ENCODE peak calls at places on chromosome 13, in four cellular contexts. R is fibroblast of lung, Q is neural progenitor cell, L is hepatocyte. N is an unnamed sample.

GRCh38 chr13:71672527-71672926 is 194.5 kb downstream of the DACH1 start:
- DNase-seq in R (no peak), Q (no peak), L (no peak), N (no peak)

GRCh38 chr13:85492283-85492682 is 306.9 kb downstream of the SLITRK6 start:
- DNase-seq in R (no peak), Q (no peak), L (no peak), N (no peak)

GRCh38 chr13:28636677-28637317 is 22.1 kb upstream of the POMP start:
- DNase-seq in R (peak), Q (peak), L (peak), N (peak)

GRCh38 chr13:108155185-108156106 is 59.9 kb downstream of the LIG4 start:
- DNase-seq in R (peak), Q (peak), L (peak), N (peak)

GRCh38 chr13:19882231-19882630 is 18.8 kb upstream of the ZMYM5 start:
- DNase-seq in R (no peak), Q (no peak), L (no peak), N (no peak)

GRCh38 chr13:41326661-41327060 is 15.6 kb downstream of the NAA16 start:
- DNase-seq in R (no peak), Q (no peak), L (no peak), N (no peak)

GRCh38 chr13:73547239-73547638 is 488.4 kb downstream of the KLF5 start:
- DNase-seq in R (no peak), Q (no peak), L (no peak), N (no peak)

GRCh38 chr13:26978081-26978860 is 193.3 kb downstream of the USP12 start:
- DNase-seq in R (no peak), Q (no peak), L (peak), N (no peak)

GRCh38 chr13:21637296-21637695 is 33.3 kb upstream of the MICU2 start:
- DNase-seq in R (peak), Q (no peak), L (peak), N (no peak)

GRCh38 chr13:34847751-34848150 is 94.3 kb upstream of the NBEA start:
- DNase-seq in R (no peak), Q (no peak), L (no peak), N (no peak)

GRCh38 chr13:23703241-23703640 is 133.0 kb downstream of the TNFRSF19 start:
- DNase-seq in R (no peak), Q (no peak), L (no peak), N (no peak)
- H2AFZ ChIP-seq in R (no peak), Q (no peak), L (no peak), N (no peak)

GRCh38 chr13:110408286-110408685 is 101.2 kb downstream of the COL4A2 start:
- DNase-seq in R (peak), Q (no peak), L (no peak), N (no peak)
- H3K27ac ChIP-seq in R (peak), Q (no peak), L (no peak), N (no peak)

DNA sequence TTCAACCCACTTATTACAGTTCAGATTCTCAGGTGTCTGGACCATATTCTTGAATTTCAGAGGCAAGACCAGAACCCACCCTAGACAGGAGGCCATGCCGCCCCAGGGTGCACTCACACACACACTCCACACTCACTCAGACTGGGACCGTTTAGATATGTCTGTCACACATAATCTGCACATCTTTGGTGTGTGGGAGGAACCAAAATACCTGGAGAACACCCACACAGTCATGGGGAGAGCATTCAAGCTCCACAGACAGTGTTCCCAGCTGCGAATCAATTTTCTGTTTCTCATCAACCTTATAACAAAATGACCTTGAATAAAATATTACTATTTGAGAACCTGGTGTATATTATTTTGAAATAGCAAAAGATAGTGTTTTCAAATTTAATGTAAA is 2353.0 kb downstream of the PCDH9 start:
- DNase-seq in R (no peak), Q (no peak), L (no peak), N (no peak)
- H2AFZ ChIP-seq in R (no peak), Q (no peak), L (no peak), N (peak)

GRCh38 chr13:44191504-44192171 is 182.0 kb upstream of the SERP2 start:
- DNase-seq in R (peak), Q (peak), L (peak), N (peak)
- H3K27ac ChIP-seq in R (no peak), Q (no peak), L (peak), N (no peak)

DNA sequence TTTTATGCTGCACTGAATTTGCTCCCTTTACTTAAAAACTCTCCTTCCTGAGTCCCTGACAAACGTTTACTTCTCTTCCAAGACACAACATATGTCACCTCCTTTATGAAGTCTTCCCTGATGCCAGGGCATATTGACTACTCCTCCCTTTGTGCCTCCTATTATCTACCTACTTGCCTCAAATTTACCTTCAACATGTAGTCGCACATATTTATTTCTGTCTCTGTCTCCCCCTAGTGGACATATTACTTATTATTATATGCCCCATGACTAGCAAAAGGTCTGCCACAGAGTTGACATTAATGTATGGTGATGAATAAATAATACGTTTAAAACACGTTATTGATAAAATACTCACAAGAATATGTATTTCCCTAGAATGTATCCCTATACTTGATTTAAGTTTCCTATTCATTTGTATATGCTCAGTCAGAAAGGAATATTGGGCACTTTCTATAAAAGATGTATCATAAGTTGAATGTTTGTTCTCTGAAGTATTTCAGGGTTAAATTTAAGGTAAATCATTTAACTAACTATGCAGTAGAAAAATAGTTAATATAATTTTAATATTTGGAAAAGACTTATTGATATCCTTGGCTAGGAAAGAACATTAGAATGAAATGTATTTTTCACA is 250.3 kb upstream of the ATXN8OS start:
- DNase-seq in R (peak), Q (peak), L (peak), N (peak)
- H2AFZ ChIP-seq in R (no peak), Q (no peak), L (no peak), N (no peak)

DNA sequence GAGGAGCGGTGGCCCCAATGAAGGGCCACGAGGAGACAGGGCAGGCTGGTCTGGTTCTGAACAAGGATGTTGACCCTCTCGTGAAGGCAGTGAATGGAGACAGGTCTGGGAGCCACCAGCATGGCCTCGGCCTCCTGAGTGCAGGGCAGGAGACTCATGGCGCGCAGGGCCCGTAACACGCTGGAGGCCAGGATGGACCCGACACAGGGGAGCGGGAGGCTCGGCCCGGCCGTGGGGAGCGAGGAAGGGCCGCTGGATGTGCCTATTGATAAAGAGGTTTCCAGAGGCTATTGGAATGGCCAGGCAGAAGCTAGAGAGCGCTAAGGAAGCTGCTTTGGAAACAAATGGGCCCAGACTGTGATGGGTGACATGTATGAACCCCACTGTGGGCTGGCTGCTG is 132.5 kb downstream of the STK24 start:
- DNase-seq in R (no peak), Q (no peak), L (no peak), N (no peak)
- H3K27ac ChIP-seq in R (peak), Q (no peak), L (no peak), N (no peak)

DNA sequence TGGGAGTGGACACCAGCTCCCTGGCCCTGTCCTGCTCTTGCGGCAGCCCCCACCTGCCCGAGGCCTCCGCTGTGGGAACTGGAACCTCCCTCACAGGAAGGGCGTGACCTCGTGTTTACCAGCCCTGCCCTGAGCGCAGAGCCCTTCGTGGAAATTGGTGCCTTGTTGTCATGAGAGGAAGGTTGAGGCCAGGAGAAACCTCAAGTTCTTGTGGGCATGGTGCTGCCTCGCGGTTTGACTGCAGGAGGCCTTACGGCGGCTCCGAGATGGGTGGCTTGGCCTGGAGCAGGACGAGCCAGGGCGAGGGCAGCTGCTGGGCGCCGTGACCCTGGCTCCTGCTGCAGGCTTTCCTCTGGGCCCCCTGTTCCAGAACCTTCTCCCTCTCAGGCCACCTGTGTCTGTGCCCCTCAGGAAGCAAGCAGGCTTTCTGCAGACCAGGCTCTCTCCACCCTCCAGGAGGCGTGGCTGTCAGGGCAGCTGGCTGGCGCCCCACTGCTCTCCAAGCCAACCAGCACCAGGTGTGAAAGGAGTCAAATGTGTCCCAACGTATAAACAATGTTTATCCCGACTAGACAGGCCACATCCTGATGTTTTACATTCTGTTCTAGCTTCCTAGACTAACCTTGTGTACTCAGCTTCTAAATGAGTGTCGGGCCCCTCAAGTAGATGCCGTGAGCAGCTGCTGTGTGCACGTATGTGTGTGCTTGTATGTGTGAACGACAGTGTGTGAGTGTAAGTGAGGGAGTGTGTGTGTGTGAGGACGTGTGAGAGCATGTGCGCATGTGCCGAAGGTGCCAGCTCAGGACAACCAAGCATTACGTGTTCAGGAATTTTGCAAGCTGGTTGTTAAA is 10.4 kb upstream of the RASA3 start:
- DNase-seq in R (no peak), Q (no peak), L (no peak), N (no peak)
- H2AFZ ChIP-seq in R (no peak), Q (no peak), L (no peak), N (no peak)

DNA sequence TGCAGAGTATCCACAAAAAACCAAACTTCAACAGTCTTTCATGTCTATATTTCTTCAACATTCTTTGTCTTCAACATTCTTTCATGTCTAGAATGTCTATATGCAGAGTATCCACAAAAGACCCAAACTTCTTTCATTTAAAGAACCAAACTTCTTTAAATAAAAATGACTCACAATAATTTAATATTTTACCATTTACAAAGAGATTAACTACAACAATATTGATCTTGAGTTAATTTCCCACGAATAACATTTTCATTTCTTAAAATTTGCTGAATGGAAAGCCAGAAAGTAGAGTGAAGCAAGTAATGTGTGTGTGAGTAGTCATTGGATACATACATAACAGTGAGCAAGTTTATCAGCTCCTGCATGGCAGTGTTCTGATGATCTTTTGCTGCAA is 1069.7 kb downstream of the EFNB2 start:
- DNase-seq in R (no peak), Q (no peak), L (no peak), N (no peak)
- H3K27ac ChIP-seq in R (no peak), Q (no peak), L (no peak), N (no peak)

GRCh38 chr13:50910483-50910805 is 853 bp downstream of the RNASEH2B start:
- DNase-seq in R (peak), Q (peak), L (no peak), N (no peak)
- H2AFZ ChIP-seq in R (peak), Q (peak), L (peak), N (peak)